ENCODE peak calls at places on chromosomes 6 and 20, in four cellular contexts. One of them, this sample, is unnamed.

GRCh38 chr6:73455865-73456629 is 4.0 kb upstream of the CGAS start:
- DNase-seq in HepG2: peak
- DNase-seq in GM12891: no peak
- DNase-seq in GM12878: no peak
- DNase-seq in this sample: no peak

GRCh38 chr6:35719830-35720733 is 16.8 kb upstream of the ARMC12 start:
- DNase-seq in GM12878: peak
- DNase-seq in GM12891: peak
- DNase-seq in HepG2: no peak
- DNase-seq in this sample: peak

GRCh38 chr20:57118964-57119363 is 147.5 kb downstream of the BMP7 start:
- DNase-seq in GM12878: no peak
- DNase-seq in GM12891: no peak
- DNase-seq in HepG2: no peak
- DNase-seq in this sample: no peak

GRCh38 chr6:96301781-96302180 is 219.8 kb upstream of the UFL1 start:
- DNase-seq in GM12891: no peak
- DNase-seq in HepG2: peak
- DNase-seq in GM12878: no peak
- DNase-seq in this sample: no peak

GRCh38 chr6:153121311-153121710 is 9.8 kb downstream of the RGS17 start:
- DNase-seq in GM12878: no peak
- DNase-seq in HepG2: no peak
- DNase-seq in GM12891: no peak
- DNase-seq in this sample: no peak

GRCh38 chr20:63316502-63316921 is 23.5 kb downstream of the COL20A1 start:
- DNase-seq in GM12891: no peak
- DNase-seq in GM12878: no peak
- DNase-seq in HepG2: no peak
- DNase-seq in this sample: no peak

GRCh38 chr20:45359406-45360148 is 3.4 kb upstream of the SYS1 start:
- DNase-seq in GM12891: no peak
- DNase-seq in GM12878: no peak
- DNase-seq in HepG2: peak
- DNase-seq in this sample: no peak

GRCh38 chr6:4313044-4313686 is 177.8 kb upstream of the ECI2 start:
- DNase-seq in HepG2: no peak
- DNase-seq in GM12891: no peak
- DNase-seq in GM12878: no peak
- DNase-seq in this sample: no peak

GRCh38 chr6:44062105-44062770 is 65.0 kb downstream of the MRPL14 start:
- DNase-seq in GM12878: no peak
- DNase-seq in GM12891: no peak
- DNase-seq in HepG2: no peak
- DNase-seq in this sample: no peak

GRCh38 chr6:2714359-2714895 is 36.3 kb downstream of the MYLK4 start:
- DNase-seq in HepG2: no peak
- DNase-seq in GM12891: no peak
- DNase-seq in GM12878: no peak
- DNase-seq in this sample: no peak

GRCh38 chr20:38725959-38726848 is 1.9 kb downstream of the SLC32A1 start:
- DNase-seq in GM12878: no peak
- DNase-seq in HepG2: peak
- DNase-seq in GM12891: peak
- DNase-seq in this sample: peak

GRCh38 chr20:20737158-20737557 is 24.7 kb upstream of the RALGAPA2 start:
- DNase-seq in HepG2: no peak
- DNase-seq in GM12891: no peak
- DNase-seq in GM12878: no peak
- DNase-seq in this sample: no peak

GRCh38 chr20:17227199-17227535 is 327 bp downstream of the PCSK2 start:
- DNase-seq in GM12891: no peak
- DNase-seq in GM12878: no peak
- DNase-seq in HepG2: no peak
- DNase-seq in this sample: no peak

GRCh38 chr6:36863670-36864540 is 10.7 kb downstream of the PPIL1 start:
- DNase-seq in GM12891: no peak
- DNase-seq in GM12878: no peak
- DNase-seq in HepG2: no peak
- DNase-seq in this sample: no peak

GRCh38 chr20:44959082-44959895 is 908 bp downstream of the TOMM34 start:
- DNase-seq in HepG2: peak
- DNase-seq in GM12891: no peak
- DNase-seq in GM12878: no peak
- DNase-seq in this sample: no peak

GRCh38 chr20:50284811-50285375 is 94.3 kb downstream of the CEBPB start:
- DNase-seq in HepG2: no peak
- DNase-seq in GM12878: no peak
- DNase-seq in GM12891: no peak
- DNase-seq in this sample: no peak

GRCh38 chr6:34589140-34589539 is 33.0 kb upstream of the SPDEF start:
- DNase-seq in HepG2: no peak
- DNase-seq in GM12891: no peak
- DNase-seq in GM12878: no peak
- DNase-seq in this sample: no peak

GRCh38 chr6:36605102-36605501 is 10.9 kb downstream of the SRSF3 start:
- DNase-seq in GM12891: no peak
- DNase-seq in GM12878: no peak
- DNase-seq in HepG2: no peak
- DNase-seq in this sample: no peak

GRCh38 chr20:36865076-36865860 is 10.7 kb upstream of the TLDC2 start:
- DNase-seq in GM12878: no peak
- DNase-seq in GM12891: no peak
- DNase-seq in HepG2: no peak
- DNase-seq in this sample: no peak

GRCh38 chr6:15399651-15400470 is 154.0 kb downstream of the JARID2 start:
- DNase-seq in HepG2: no peak
- DNase-seq in GM12891: no peak
- DNase-seq in GM12878: no peak
- DNase-seq in this sample: no peak

GRCh38 chr6:82273295-82273694 is 25.8 kb upstream of the IBTK start:
- DNase-seq in HepG2: no peak
- DNase-seq in GM12878: no peak
- DNase-seq in GM12891: no peak
- DNase-seq in this sample: no peak

GRCh38 chr6:148430897-148431296 is 88.3 kb downstream of the SASH1 start:
- DNase-seq in GM12891: no peak
- DNase-seq in HepG2: no peak
- DNase-seq in GM12878: no peak
- DNase-seq in this sample: no peak

GRCh38 chr6:16759646-16760535 is 1.4 kb downstream of the ATXN1 start:
- DNase-seq in HepG2: peak
- DNase-seq in GM12878: no peak
- DNase-seq in GM12891: peak
- DNase-seq in this sample: peak

GRCh38 chr6:37648465-37649330 is 49.0 kb downstream of the MDGA1 start:
- DNase-seq in HepG2: no peak
- DNase-seq in GM12891: no peak
- DNase-seq in GM12878: no peak
- DNase-seq in this sample: no peak

GRCh38 chr6:4682431-4683159 is 93.6 kb upstream of the CDYL start:
- DNase-seq in GM12891: no peak
- DNase-seq in HepG2: no peak
- DNase-seq in GM12878: no peak
- DNase-seq in this sample: no peak

GRCh38 chr20:53579266-53579580 is 14.4 kb downstream of the ZNF217 start:
- DNase-seq in GM12878: no peak
- DNase-seq in GM12891: no peak
- DNase-seq in HepG2: no peak
- DNase-seq in this sample: no peak

GRCh38 chr6:129351807-129352206 is 358.2 kb downstream of the ARHGAP18 start:
- DNase-seq in GM12891: no peak
- DNase-seq in GM12878: no peak
- DNase-seq in HepG2: no peak
- DNase-seq in this sample: no peak

GRCh38 chr6:21869085-21869771 is 275.7 kb downstream of the SOX4 start:
- DNase-seq in HepG2: no peak
- DNase-seq in GM12891: no peak
- DNase-seq in GM12878: no peak
- DNase-seq in this sample: no peak

GRCh38 chr20:53794529-53795115 is 201.0 kb upstream of the ZNF217 start:
- DNase-seq in GM12891: no peak
- DNase-seq in HepG2: no peak
- DNase-seq in GM12878: no peak
- DNase-seq in this sample: no peak

GRCh38 chr20:7792131-7792869 is 148.0 kb downstream of the HAO1 start:
- DNase-seq in GM12891: no peak
- DNase-seq in HepG2: no peak
- DNase-seq in GM12878: no peak
- DNase-seq in this sample: no peak

GRCh38 chr6:141401168-141401567 is 731.6 kb upstream of the GJE1 start:
- DNase-seq in GM12891: no peak
- DNase-seq in GM12878: no peak
- DNase-seq in HepG2: no peak
- DNase-seq in this sample: no peak
- TF ChIP-seq TAF1 in GM12891: no peak
- TF ChIP-seq TAF1 in GM12878: no peak
- TF ChIP-seq TAF1 in HepG2: no peak
- TF ChIP-seq TAF1 in this sample: no peak

DNA sequence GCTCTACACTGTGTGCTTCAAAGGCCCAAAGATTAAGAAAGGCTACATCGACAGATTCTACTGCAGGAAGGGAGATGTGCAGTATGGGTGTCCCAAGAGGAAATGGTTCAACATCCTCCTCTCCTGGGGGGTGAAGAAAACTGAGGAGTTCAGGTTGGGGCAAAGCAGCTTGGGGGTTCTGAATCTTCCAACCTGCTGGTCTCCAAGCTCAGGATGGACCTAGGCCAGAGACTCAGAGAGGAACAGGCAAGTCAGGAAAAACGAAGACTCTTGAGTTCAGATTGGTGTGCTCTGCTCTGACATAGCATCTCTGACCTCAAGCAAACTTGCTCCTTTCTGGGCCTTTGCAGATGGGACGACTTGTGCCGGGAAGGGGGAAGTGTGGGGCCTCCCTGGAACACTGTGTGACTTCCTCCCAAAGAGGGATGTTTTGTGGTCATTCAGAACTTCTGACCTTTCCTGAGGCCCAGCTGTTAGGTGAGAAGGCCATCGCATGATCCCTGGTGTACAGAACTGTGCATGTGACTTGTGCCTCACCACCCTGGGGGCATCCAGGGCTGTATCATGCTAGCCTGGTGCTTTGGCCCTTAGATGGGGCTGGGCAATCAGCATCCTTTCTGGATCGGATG is 31.1 kb downstream of the DAAM2 start:
- DNase-seq in HepG2: no peak
- DNase-seq in GM12878: no peak
- DNase-seq in GM12891: no peak
- DNase-seq in this sample: no peak
- TF ChIP-seq POLR2A in HepG2: no peak
- TF ChIP-seq POLR2A in GM12878: no peak
- TF ChIP-seq POLR2A in GM12891: no peak
- TF ChIP-seq POLR2A in this sample: no peak

GRCh38 chr20:46852313-46852712 is 42.3 kb upstream of the EYA2 start:
- DNase-seq in GM12878: no peak
- DNase-seq in HepG2: no peak
- DNase-seq in GM12891: no peak
- DNase-seq in this sample: no peak

GRCh38 chr20:46851746-46852145 is 42.9 kb upstream of the EYA2 start:
- DNase-seq in HepG2: no peak
- DNase-seq in GM12878: no peak
- DNase-seq in GM12891: no peak
- DNase-seq in this sample: no peak

GRCh38 chr20:46850896-46851295 is 43.7 kb upstream of the EYA2 start:
- DNase-seq in GM12878: no peak
- DNase-seq in GM12891: no peak
- DNase-seq in HepG2: no peak
- DNase-seq in this sample: no peak

GRCh38 chr20:46857061-46857831 is 37.4 kb upstream of the EYA2 start:
- DNase-seq in HepG2: no peak
- DNase-seq in GM12891: no peak
- DNase-seq in GM12878: no peak
- DNase-seq in this sample: no peak

DNA sequence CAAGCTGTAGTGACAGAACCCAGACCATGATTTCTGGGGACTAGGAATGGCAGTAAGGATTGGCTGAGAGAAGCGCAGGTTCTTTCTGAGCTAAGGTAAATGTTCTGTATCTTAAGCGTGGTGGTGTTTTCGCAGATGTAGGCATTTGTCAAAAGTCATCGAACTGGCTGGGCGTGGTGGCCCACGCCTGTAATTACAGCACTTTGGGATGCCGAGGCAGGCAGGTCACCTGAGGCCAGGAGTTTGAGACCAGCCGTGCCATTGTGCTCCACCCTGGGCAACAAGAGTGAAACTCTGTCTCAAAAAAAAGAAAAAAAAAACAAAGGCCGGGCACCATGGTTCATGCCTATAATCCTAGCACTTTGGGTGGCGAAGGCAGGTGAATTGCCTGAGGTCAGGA is 40.7 kb upstream of the EYA2 start:
- DNase-seq in GM12891: no peak
- DNase-seq in GM12878: no peak
- DNase-seq in HepG2: no peak
- DNase-seq in this sample: no peak
- TF ChIP-seq TAF1 in GM12891: no peak
- TF ChIP-seq TAF1 in GM12878: no peak
- TF ChIP-seq TAF1 in HepG2: no peak
- TF ChIP-seq TAF1 in this sample: no peak

DNA sequence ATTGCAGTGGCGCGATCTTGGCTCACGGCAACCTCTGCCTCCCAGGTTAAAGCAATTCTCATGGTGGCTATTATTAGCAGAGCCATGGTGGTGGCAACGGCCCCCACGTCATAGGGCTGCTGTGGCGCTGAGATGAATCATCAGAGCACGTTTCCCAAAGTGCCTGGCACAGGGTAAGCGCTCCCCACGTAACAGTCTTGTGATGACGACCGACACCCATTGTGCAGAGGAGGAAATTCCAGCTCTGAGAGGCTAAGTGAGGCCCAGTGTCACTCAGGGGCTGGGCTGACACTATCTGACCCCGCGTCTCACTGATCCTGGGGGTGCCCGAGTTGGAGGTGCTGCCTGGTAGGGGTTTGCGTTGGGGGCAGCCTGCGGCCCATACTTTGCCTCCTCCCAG is 16.2 kb downstream of the SUN5 start:
- DNase-seq in GM12878: no peak
- DNase-seq in HepG2: no peak
- DNase-seq in GM12891: no peak
- DNase-seq in this sample: no peak
- TF ChIP-seq POLR2A in GM12878: no peak
- TF ChIP-seq POLR2A in HepG2: no peak
- TF ChIP-seq POLR2A in GM12891: no peak
- TF ChIP-seq POLR2A in this sample: no peak

DNA sequence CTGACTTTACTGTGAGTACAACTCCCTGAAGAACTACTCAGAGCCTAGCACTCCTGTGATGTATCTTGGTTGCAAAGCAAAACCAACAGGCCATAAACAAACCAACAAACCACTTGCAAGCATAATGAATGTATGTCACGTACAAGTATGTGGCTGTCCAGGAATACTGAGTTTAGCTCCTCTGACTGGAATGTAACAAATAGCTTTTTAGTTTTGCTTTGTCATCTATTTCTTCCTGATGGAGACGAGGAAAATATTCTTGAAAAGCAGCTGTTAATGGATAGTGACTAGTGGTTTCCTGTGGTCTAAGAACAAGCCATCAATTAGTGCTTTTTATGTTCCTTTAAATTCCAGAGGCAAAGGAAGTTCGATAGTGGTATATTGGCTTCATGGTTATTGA is 101.9 kb upstream of the LY86 start:
- DNase-seq in GM12891: no peak
- DNase-seq in GM12878: no peak
- DNase-seq in HepG2: no peak
- DNase-seq in this sample: no peak
- TF ChIP-seq TAF1 in GM12891: no peak
- TF ChIP-seq TAF1 in GM12878: no peak
- TF ChIP-seq TAF1 in HepG2: no peak
- TF ChIP-seq TAF1 in this sample: no peak

GRCh38 chr6:50123686-50124085 is 74.0 kb upstream of the DEFB112 start:
- DNase-seq in GM12891: no peak
- DNase-seq in HepG2: no peak
- DNase-seq in GM12878: no peak
- DNase-seq in this sample: no peak
- TF ChIP-seq POLR2A in GM12891: no peak
- TF ChIP-seq POLR2A in HepG2: no peak
- TF ChIP-seq POLR2A in GM12878: no peak
- TF ChIP-seq POLR2A in this sample: no peak